ENCODE peak calls at places on chromosomes 1 and 21, in four cellular contexts. Z is A549, H is HepG2, T is endothelial cell of umbilical vein. F is an unnamed sample.

GRCh38 chr21:44947930-44948331 is 8.1 kb downstream of the SLX9 start:
- DNase-seq in Z (no peak), H (no peak), T (no peak), F (no peak)

GRCh38 chr21:45246014-45246413 is 41.7 kb downstream of the POFUT2 start:
- DNase-seq in Z (no peak), H (no peak), T (no peak), F (no peak)

GRCh38 chr1:24925963-24926362 is 4.1 kb downstream of the RUNX3 start:
- DNase-seq in Z (no peak), H (no peak), T (no peak), F (no peak)

GRCh38 chr1:50651476-50652263 is 228.4 kb upstream of the DMRTA2 start:
- DNase-seq in Z (no peak), H (no peak), T (no peak), F (no peak)

GRCh38 chr1:162779043-162779442 is 11.5 kb upstream of the HSD17B7 start:
- DNase-seq in Z (no peak), H (no peak), T (no peak), F (no peak)

GRCh38 chr21:31908106-31909031 is 35.5 kb downstream of the HUNK start:
- DNase-seq in Z (no peak), H (peak), T (no peak), F (no peak)

GRCh38 chr1:110433213-110433612 is 17.7 kb upstream of the PROK1 start:
- DNase-seq in Z (no peak), H (no peak), T (no peak), F (no peak)

GRCh38 chr1:60904079-60904852 is 178.1 kb upstream of the NFIA start:
- DNase-seq in Z (no peak), H (no peak), T (no peak), F (no peak)

GRCh38 chr1:243264718-243265117 is 8.9 kb downstream of the SDCCAG8 start:
- DNase-seq in Z (peak), H (no peak), T (peak), F (peak)

GRCh38 chr1:74193908-74194307 is 4.1 kb downstream of the LRRIQ3 start:
- DNase-seq in Z (no peak), H (peak), T (no peak), F (no peak)

DNA sequence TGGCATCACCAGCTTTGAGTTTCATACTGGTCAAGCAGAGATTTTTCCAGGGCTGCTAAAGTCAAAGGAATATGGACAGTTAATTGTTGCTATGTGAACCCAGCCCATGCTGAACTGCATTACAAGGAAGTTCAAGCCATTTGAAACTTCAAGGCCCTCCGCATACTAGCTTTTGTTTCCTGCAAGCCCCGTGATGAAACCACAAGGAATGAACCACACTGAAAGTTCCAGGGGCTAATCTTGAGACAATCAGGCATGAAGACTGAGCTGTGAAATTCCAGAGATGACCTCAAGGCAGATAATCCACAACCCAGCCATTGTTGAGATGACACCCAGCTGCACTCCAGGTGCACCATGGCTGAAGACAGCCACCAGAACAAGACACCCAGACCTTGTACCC is 180.8 kb downstream of the C1orf21 start:
- DNase-seq in Z (no peak), H (no peak), T (no peak), F (no peak)
- TF ChIP-seq MYC in Z (no peak), H (no peak), T (no peak), F (no peak)

DNA sequence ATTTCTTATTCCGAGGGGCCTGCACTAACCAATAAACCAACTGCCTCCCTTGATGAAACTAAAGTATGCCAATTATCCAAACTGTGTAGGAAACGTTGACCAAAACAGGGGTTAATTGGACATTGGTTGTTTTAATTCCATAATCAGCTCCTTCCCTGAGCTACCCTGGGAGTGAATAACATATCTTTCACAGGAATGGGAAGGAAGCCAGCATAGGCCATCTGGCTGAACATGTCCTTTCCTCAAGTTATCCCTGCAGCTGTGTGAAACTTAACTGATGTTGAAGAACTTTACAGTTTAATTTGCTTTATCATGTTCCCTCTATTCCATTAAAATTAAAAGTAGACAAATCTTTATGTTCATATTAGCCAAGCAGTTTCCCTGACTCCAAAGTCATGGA is 75.4 kb downstream of the NRIP1 start:
- DNase-seq in Z (no peak), H (no peak), T (peak), F (no peak)
- TF ChIP-seq MAX in Z (no peak), H (no peak), T (no peak), F (no peak)

DNA sequence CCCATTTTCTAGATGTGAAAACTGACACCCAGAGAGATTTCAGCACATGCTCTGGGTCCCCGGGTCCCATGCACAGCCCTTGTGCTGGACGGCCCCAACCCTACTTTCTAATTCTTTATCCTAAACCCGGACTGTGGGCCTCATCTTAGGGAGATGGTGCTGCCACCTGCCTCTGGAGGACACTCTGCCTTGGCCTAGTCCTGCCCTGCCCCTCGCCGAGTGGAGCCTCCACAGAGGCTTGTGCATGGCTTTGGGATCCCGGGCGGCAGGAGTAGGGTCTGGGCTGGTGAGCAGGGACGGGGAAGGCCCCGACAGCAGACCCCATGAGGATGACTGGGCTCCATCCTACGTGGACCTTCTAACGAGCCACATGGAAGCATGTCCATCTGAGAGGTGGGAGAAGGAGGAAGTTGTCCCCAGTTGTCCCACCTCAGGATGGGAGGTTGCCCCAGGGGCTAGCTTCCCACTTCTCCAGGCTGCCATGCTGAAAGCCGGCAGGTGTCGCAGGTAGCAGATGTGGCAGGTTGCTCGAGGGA is 12.4 kb downstream of the MX2 start:
- DNase-seq in Z (no peak), H (no peak), T (no peak), F (no peak)
- TF ChIP-seq CTCF in Z (no peak), H (no peak), T (no peak), F (no peak)

GRCh38 chr1:205191617-205192016 is 19.9 kb downstream of the DSTYK start:
- DNase-seq in Z (no peak), H (no peak), T (no peak), F (no peak)

GRCh38 chr1:205191127-205191577 is 20.4 kb downstream of the DSTYK start:
- DNase-seq in Z (no peak), H (peak), T (no peak), F (no peak)

GRCh38 chr1:205188132-205188531 is 23.4 kb downstream of the DSTYK start:
- DNase-seq in Z (peak), H (no peak), T (no peak), F (no peak)

GRCh38 chr1:205187420-205187819 is 24.1 kb downstream of the DSTYK start:
- DNase-seq in Z (no peak), H (no peak), T (no peak), F (no peak)

GRCh38 chr1:205189162-205189561 is 22.3 kb downstream of the DSTYK start:
- DNase-seq in Z (no peak), H (no peak), T (peak), F (no peak)
- TF ChIP-seq MYC in Z (no peak), H (no peak), T (no peak), F (no peak)

GRCh38 chr21:43751955-43752591 is 24.0 kb downstream of the CSTB start:
- DNase-seq in Z (no peak), H (no peak), T (no peak), F (no peak)

GRCh38 chr21:43750339-43751033 is 25.6 kb downstream of the CSTB start:
- DNase-seq in Z (no peak), H (no peak), T (no peak), F (no peak)

GRCh38 chr21:43745772-43746517 is 27.0 kb downstream of the PDXK start:
- DNase-seq in Z (no peak), H (no peak), T (no peak), F (no peak)

GRCh38 chr21:43749686-43750262 is 26.3 kb downstream of the CSTB start:
- DNase-seq in Z (no peak), H (no peak), T (no peak), F (no peak)

GRCh38 chr21:43748622-43749021 is 27.5 kb downstream of the CSTB start:
- DNase-seq in Z (no peak), H (no peak), T (no peak), F (no peak)
- TF ChIP-seq MAX in Z (no peak), H (no peak), T (no peak), F (no peak)

GRCh38 chr21:36615274-36615964 is 83.5 kb upstream of the SIM2 start:
- DNase-seq in Z (peak), H (peak), T (no peak), F (no peak)
- TF ChIP-seq CTCF in Z (no peak), H (peak), T (peak), F (no peak)

F was measured in NB4.